ENCODE peak calls at places on chromosome 20, in nine cellular contexts. B, G, T, A, X, J, W, N and E are unnamed samples.

GRCh38 chr20:54085910-54086309 is 15.5 kb upstream of the BCAS1 start:
- DNase-seq in B (no peak), G (no peak), T (no peak), A (no peak), X (no peak), J (no peak), W (no peak), N (no peak), E (no peak)

GRCh38 chr20:38991814-38992593 is 29.9 kb downstream of the DHX35 start:
- DNase-seq in B (no peak), G (no peak), T (no peak), A (no peak), X (no peak), J (no peak), W (no peak), N (no peak), E (no peak)

GRCh38 chr20:45592574-45593189 is 13.6 kb upstream of the WFDC8 start:
- DNase-seq in B (peak; percentile 59), G (no peak), T (no peak), A (no peak), X (peak; percentile 47), J (no peak), W (no peak), N (peak; percentile 59), E (no peak)

GRCh38 chr20:4937422-4938319 is 63.6 kb downstream of the SLC23A2 start:
- DNase-seq in B (no peak), G (no peak), T (no peak), A (no peak), X (no peak), J (no peak), W (no peak), N (no peak), E (no peak)

GRCh38 chr20:53794529-53795115 is 201.0 kb upstream of the ZNF217 start:
- DNase-seq in B (peak; percentile 8), G (no peak), T (no peak), A (no peak), X (no peak), J (no peak), W (no peak), N (no peak), E (no peak)

GRCh38 chr20:32556312-32557184 is 28.6 kb downstream of the NOL4L start:
- DNase-seq in B (no peak), G (no peak), T (no peak), A (no peak), X (no peak), J (no peak), W (no peak), N (no peak), E (no peak)

GRCh38 chr20:64077094-64077493 is 2.2 kb downstream of the RGS19 start:
- DNase-seq in B (no peak), G (peak; percentile 36), T (no peak), A (no peak), X (no peak), J (no peak), W (no peak), N (no peak), E (no peak)

GRCh38 chr20:45036044-45036755 is 64.7 kb downstream of the KCNS1 start:
- DNase-seq in B (peak; percentile 79), G (peak; percentile 25), T (no peak), A (no peak), X (peak; percentile 69), J (no peak), W (no peak), N (no peak), E (no peak)

GRCh38 chr20:63739129-63740069 is at the start of gene SLC2A4RG:
- DNase-seq in B (peak; percentile 71), G (peak; percentile 66), T (peak; percentile 69), A (peak; percentile 51), X (peak; percentile 71), J (no peak), W (no peak), N (no peak), E (no peak)

GRCh38 chr20:61287583-61287982 is 35.5 kb downstream of the CDH4 start:
- DNase-seq in B (no peak), G (no peak), T (no peak), A (no peak), X (no peak), J (no peak), W (no peak), N (no peak), E (no peak)

GRCh38 chr20:32387262-32387661 is 29.1 kb downstream of the ASXL1 start:
- DNase-seq in B (no peak), G (peak; percentile 36), T (no peak), A (no peak), X (no peak), J (no peak), W (no peak), N (no peak), E (no peak)

GRCh38 chr20:53413188-53413631 is 180.4 kb downstream of the ZNF217 start:
- DNase-seq in B (peak; percentile 31), G (peak; percentile 49), T (no peak), A (no peak), X (no peak), J (no peak), W (no peak), N (no peak), E (no peak)

GRCh38 chr20:48720256-48721020 is 107.4 kb downstream of the PREX1 start:
- DNase-seq in B (no peak), G (no peak), T (no peak), A (no peak), X (no peak), J (no peak), W (no peak), N (no peak), E (no peak)

GRCh38 chr20:48722737-48723191 is 105.0 kb downstream of the PREX1 start:
- DNase-seq in B (peak; percentile 63), G (peak; percentile 37), T (no peak), A (no peak), X (peak; percentile 62), J (no peak), W (no peak), N (no peak), E (no peak)

GRCh38 chr20:48723308-48724264 is 104.2 kb downstream of the PREX1 start:
- DNase-seq in B (peak; percentile 82), G (no peak), T (peak; percentile 58), A (no peak), X (no peak), J (no peak), W (no peak), N (no peak), E (no peak)

GRCh38 chr20:48721324-48722001 is 106.3 kb downstream of the PREX1 start:
- DNase-seq in B (peak; percentile 29), G (no peak), T (no peak), A (no peak), X (no peak), J (no peak), W (no peak), N (no peak), E (no peak)

DNA sequence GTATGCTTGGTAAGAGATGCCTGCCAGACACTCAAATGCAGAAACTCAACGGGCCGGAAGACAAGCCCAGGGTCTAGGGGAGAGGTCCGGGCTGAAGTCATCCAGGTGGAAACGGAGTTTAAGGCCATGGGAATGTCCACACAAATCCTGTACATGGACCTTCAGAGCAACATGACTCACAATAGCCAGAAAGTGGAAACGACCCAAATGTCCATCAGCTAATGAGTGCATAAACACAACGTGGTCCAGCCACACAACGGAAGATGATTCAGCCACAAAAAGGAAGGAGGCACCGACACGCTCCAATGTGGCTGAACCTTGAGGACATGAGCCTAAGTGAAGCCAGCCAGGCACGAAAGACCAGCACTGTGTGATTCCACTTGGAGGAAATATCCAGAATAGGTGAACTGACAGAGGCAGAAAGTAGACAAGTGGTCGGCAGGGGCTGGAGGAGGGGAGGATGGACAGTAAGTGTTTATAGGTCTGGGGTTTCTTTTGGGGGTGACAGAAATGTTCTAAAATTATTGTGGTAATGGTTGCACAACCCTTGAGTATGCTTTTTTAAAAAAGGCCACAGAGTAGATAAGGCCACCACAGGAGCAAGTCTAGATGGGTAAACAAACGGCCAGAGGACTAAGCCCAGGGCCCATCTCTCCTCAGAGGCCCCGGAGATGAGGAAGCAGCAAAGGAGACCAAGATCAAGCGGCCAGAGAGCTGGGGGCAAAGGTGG is 105.6 kb downstream of the PREX1 start:
- DNase-seq in B (peak; percentile 87), G (no peak), T (no peak), A (peak; percentile 55), X (peak; percentile 84), J (peak; percentile 91), W (peak; percentile 48), N (no peak), E (no peak)
- H3K4me3 ChIP-seq in B (no peak overlapping the region), G (no peak overlapping the region), T (no peak overlapping the region), A (no peak overlapping the region), X (no peak overlapping the region), J (no peak overlapping the region), W (no peak overlapping the region), N (no peak overlapping the region), E (no peak overlapping the region)

DNA sequence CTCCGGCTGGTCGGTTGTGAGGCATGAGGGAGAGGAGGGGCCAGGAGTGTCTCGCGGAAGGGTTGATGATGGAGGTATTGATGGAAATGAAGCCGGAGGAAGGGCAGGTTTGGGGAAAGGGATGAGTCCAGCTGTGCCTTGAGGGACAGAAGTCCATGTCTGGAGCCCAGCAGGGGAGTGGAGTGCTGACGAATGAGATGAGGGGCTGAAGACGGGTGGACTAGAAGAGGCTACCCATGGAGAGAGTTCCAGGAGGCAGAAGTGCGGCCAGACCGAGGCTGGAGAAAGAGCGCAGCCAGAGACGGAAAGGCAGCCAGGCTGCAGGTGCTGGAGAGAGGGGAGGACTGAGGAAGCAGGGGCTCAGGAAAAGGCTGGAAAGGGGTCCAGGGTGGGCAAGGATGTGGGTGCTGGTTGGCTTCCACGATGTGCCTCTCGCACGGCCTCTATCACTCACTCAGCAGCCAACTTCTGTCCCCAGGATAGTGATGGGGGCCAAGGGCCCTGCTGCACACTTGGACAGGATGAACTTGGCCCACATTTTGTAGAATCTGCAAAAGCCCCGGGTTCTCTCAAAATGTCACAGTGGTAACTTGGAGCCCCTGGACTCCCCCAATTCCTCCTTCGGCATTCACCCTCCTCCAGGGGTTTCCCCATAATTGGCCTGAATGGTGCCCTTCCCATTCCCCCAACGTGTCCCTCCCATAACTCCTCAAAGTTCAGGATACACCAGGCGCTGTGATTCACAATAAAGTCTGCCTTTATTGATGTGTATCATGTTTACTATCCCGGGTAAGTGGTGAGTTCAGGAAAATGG is 627 bp upstream of the EIF6 start:
- DNase-seq in B (no peak), G (no peak), T (no peak), A (no peak), X (no peak), J (no peak), W (no peak), N (no peak), E (no peak)
- TF ChIP-seq CTCF in B (no peak), G (no peak), T (no peak), A (no peak), X (no peak), J (no peak), W (no peak), N (no peak), E (no peak)

GRCh38 chr20:57897891-57898290 is 188.1 kb upstream of the PMEPA1 start:
- DNase-seq in B (no peak), G (no peak), T (no peak), A (no peak), X (no peak), J (no peak), W (no peak), N (no peak), E (no peak)
- H3K4me3 ChIP-seq in B (no peak overlapping the region), G (no peak overlapping the region), T (no peak overlapping the region), A (no peak overlapping the region), X (no peak overlapping the region), J (no peak overlapping the region), W (no peak overlapping the region), N (no peak overlapping the region), E (no peak overlapping the region)

DNA sequence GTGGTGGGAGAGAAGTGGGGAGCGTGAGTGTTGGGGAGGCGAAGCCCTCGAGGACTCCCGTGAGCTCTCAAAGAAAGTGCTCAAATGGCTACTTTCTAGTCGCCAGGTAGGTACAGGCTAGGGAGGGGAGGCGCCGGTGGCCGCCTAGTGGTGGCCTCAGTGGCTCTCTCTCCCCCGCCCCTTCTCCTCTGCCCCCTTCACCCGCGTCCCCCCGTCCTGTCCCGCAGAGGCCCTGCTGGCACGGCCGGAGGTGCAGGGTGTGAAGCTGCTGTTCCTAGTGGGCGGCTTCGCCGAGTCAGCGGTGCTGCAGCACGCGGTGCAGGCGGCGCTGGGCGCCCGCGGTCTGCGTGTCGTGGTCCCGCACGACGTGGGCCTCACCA is 16.3 kb downstream of the ADISSP start:
- DNase-seq in B (no peak), G (no peak), T (no peak), A (no peak), X (no peak), J (no peak), W (no peak), N (no peak), E (no peak)
- TF ChIP-seq CTCF in B (no peak), G (no peak), T (no peak), A (no peak), X (no peak), J (peak; percentile 9), W (no peak), N (no peak), E (no peak)